ENCODE peak calls at places on chromosomes 16 and 17, in four cellular contexts. One of them, this sample, is unnamed.

GRCh38 chr16:57646388-57647039 is 18.1 kb downstream of the ADGRG1 start:
- DNase-seq in K562: no peak
- DNase-seq in GM12878: no peak
- DNase-seq in A549: no peak
- DNase-seq in this sample: no peak

GRCh38 chr17:50060951-50061712 is 5.2 kb downstream of the ITGA3 start:
- DNase-seq in A549: peak
- DNase-seq in GM12878: no peak
- DNase-seq in K562: no peak
- DNase-seq in this sample: peak

GRCh38 chr17:30831257-30831656 is 509 bp upstream of the ATAD5 start:
- DNase-seq in A549: peak
- DNase-seq in GM12878: no peak
- DNase-seq in K562: peak
- DNase-seq in this sample: peak

GRCh38 chr17:78645421-78646295 is 68.5 kb upstream of the DNAH17 start:
- DNase-seq in K562: no peak
- DNase-seq in GM12878: peak
- DNase-seq in A549: peak
- DNase-seq in this sample: peak

GRCh38 chr16:31351937-31352315 is 3.0 kb upstream of the ITGAX start:
- DNase-seq in A549: no peak
- DNase-seq in GM12878: no peak
- DNase-seq in K562: no peak
- DNase-seq in this sample: no peak

GRCh38 chr16:68332411-68333121 is 21.7 kb downstream of the PRMT7 start:
- DNase-seq in K562: no peak
- DNase-seq in GM12878: no peak
- DNase-seq in A549: no peak
- DNase-seq in this sample: peak

GRCh38 chr17:83056583-83057396 is 22.6 kb upstream of the METRNL start:
- DNase-seq in K562: no peak
- DNase-seq in GM12878: no peak
- DNase-seq in A549: no peak
- DNase-seq in this sample: no peak

GRCh38 chr17:1455291-1455747 is 713 bp downstream of the CRK start:
- DNase-seq in GM12878: no peak
- DNase-seq in K562: peak
- DNase-seq in A549: peak
- DNase-seq in this sample: peak

GRCh38 chr16:75506567-75506966 is 11.3 kb upstream of the CHST6 start:
- DNase-seq in GM12878: no peak
- DNase-seq in A549: peak
- DNase-seq in K562: no peak
- DNase-seq in this sample: peak

GRCh38 chr17:77546772-77547201 is 406.0 kb downstream of the SEC14L1 start:
- DNase-seq in GM12878: no peak
- DNase-seq in K562: no peak
- DNase-seq in A549: no peak
- DNase-seq in this sample: no peak

GRCh38 chr17:8223356-8224063 is 13.1 kb upstream of the AURKB start:
- DNase-seq in GM12878: no peak
- DNase-seq in A549: peak
- DNase-seq in K562: peak
- DNase-seq in this sample: peak

GRCh38 chr17:66466933-66467367 is 164.5 kb downstream of the PRKCA start:
- DNase-seq in K562: peak
- DNase-seq in A549: peak
- DNase-seq in GM12878: no peak
- DNase-seq in this sample: peak

GRCh38 chr16:28865289-28865688 is 1.6 kb downstream of the SH2B1 start:
- DNase-seq in A549: no peak
- DNase-seq in GM12878: no peak
- DNase-seq in K562: no peak
- DNase-seq in this sample: no peak

GRCh38 chr16:9279661-9280060 is 188.2 kb downstream of the HAPSTR1 start:
- DNase-seq in A549: no peak
- DNase-seq in K562: no peak
- DNase-seq in GM12878: no peak
- DNase-seq in this sample: no peak

GRCh38 chr17:4555863-4556646 is 871 bp upstream of the MYBBP1A start:
- DNase-seq in A549: no peak
- DNase-seq in GM12878: no peak
- DNase-seq in K562: no peak
- DNase-seq in this sample: no peak

GRCh38 chr17:56347646-56348045 is 194.4 kb downstream of the ANKFN1 start:
- DNase-seq in K562: no peak
- DNase-seq in GM12878: no peak
- DNase-seq in A549: no peak
- DNase-seq in this sample: no peak

GRCh38 chr16:7997966-7998365 is 592.3 kb downstream of the TMEM114 start:
- DNase-seq in GM12878: no peak
- DNase-seq in A549: no peak
- DNase-seq in K562: no peak
- DNase-seq in this sample: no peak

GRCh38 chr17:33112763-33113162 is 121.1 kb downstream of the SPACA3 start:
- DNase-seq in GM12878: no peak
- DNase-seq in A549: peak
- DNase-seq in K562: no peak
- DNase-seq in this sample: peak

GRCh38 chr16:18803569-18804462 is 2.5 kb upstream of the ARL6IP1 start:
- DNase-seq in GM12878: no peak
- DNase-seq in K562: no peak
- DNase-seq in A549: no peak
- DNase-seq in this sample: peak

GRCh38 chr17:49836111-49837030 is 11.5 kb downstream of the TAC4 start:
- DNase-seq in GM12878: no peak
- DNase-seq in A549: peak
- DNase-seq in K562: no peak
- DNase-seq in this sample: peak

DNA sequence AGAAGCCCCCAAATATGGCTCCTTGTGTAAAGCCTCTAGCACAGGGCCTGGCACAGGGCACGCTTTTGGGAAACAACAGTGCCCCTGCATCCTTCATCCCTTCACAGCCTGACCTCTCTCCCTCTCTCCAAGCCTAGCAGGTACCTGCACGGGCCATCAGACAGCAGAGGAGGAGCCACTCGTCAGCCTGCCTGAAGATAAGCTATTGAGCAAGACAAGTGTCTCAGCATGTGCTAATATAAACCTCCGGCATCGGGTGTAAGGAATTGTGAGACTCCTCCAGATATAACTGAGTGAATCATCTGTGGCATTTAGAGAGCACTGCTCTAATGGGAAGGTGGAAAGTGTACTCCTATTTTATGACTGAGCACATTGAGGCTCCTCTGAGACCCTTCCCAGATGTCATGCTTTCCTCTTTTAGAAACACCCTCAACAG is 38.3 kb downstream of the TBX4 start:
- DNase-seq in K562: no peak
- DNase-seq in GM12878: no peak
- DNase-seq in A549: peak
- DNase-seq in this sample: peak
- TF ChIP-seq ELK1 in K562: no peak
- TF ChIP-seq ELK1 in GM12878: no peak
- TF ChIP-seq ELK1 in A549: no peak
- TF ChIP-seq ELK1 in this sample: no peak

DNA sequence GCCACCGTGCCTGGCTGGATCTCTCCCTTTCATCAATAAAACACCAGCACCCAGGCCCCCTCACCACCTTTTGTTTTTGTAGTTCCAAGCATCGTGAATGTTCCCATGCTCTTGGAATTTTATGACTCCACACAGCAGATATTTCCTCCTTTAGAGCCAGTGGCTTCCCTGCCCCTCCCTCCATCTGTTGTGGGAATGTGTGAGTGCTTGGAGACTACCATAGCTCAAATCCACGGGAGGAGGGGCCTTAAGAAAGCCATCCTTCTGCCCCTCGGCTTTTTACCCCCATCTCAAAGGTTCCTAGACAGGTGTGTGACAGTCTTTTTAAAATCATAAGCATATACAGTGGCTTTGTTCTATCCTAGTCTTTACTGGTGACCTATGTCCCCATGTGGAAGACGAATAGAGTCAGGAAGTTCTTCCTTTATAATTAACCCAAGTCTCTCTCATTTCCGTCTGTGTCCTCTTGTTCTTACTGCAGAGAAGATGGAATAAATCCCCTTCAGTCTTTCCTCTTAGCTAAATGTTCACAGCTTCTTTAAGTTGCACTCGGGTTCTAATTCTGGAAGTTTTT is 47.3 kb downstream of the YPEL2 start:
- DNase-seq in K562: no peak
- DNase-seq in GM12878: no peak
- DNase-seq in A549: no peak
- DNase-seq in this sample: peak
- TF ChIP-seq ELK1 in K562: no peak
- TF ChIP-seq ELK1 in GM12878: no peak
- TF ChIP-seq ELK1 in A549: no peak
- TF ChIP-seq ELK1 in this sample: no peak

DNA sequence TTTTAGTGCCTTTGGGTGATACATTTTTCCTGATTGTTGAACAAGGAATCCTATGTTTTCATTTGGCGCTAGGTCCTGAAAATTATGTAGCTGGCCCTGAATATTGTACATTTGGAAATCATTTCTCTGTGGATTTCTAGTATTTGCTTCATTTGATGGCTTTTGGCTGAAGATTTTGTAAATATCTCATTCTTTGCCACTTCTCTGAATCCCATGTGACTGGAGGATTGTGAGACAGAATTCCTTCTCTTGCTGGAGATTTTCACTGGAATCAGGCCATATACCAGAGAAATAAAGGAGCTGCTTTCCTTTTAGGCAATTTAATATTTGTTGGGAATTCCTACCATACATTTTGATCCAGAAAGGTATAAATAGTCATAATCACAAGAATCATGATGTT is 8.6 kb downstream of the KRT28 start:
- DNase-seq in K562: no peak
- DNase-seq in GM12878: no peak
- DNase-seq in A549: no peak
- DNase-seq in this sample: no peak
- TF ChIP-seq ELK1 in K562: no peak
- TF ChIP-seq ELK1 in GM12878: no peak
- TF ChIP-seq ELK1 in A549: no peak
- TF ChIP-seq ELK1 in this sample: no peak

GRCh38 chr17:57597531-57598453 is 147.3 kb downstream of the CCDC182 start:
- DNase-seq in K562: peak
- DNase-seq in GM12878: no peak
- DNase-seq in A549: peak
- DNase-seq in this sample: peak
- TF ChIP-seq ELK1 in K562: no peak
- TF ChIP-seq ELK1 in GM12878: no peak
- TF ChIP-seq ELK1 in A549: no peak
- TF ChIP-seq ELK1 in this sample: no peak

GRCh38 chr16:11949527-11949926 is 7.7 kb upstream of the NPIPB2 start:
- DNase-seq in GM12878: no peak
- DNase-seq in A549: peak
- DNase-seq in K562: peak
- DNase-seq in this sample: peak
- TF ChIP-seq ELK1 in GM12878: no peak
- TF ChIP-seq ELK1 in A549: no peak
- TF ChIP-seq ELK1 in K562: no peak
- TF ChIP-seq ELK1 in this sample: no peak

DNA sequence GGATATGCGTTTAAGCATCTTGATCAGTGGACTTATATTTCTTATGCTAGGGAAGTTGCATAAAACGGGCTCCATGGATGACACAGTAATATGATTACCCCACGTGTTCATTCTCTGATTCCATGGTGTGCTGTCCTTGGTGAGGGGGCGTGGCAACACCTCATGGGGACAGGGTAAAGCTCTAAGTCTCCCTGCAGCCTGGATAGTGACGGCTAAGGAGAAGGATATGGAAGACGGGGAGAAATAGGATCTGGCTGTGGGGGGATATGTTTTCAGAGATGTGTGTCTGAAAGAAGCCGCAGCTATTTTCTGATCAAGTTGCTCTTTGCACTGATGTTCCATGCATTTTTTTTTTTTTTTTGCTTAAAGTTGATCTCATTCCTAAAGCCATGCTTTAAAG is 84.3 kb downstream of the MARCHF10 start:
- DNase-seq in A549: no peak
- DNase-seq in GM12878: no peak
- DNase-seq in K562: no peak
- DNase-seq in this sample: peak
- TF ChIP-seq ELK1 in A549: no peak
- TF ChIP-seq ELK1 in GM12878: no peak
- TF ChIP-seq ELK1 in K562: no peak
- TF ChIP-seq ELK1 in this sample: no peak

GRCh38 chr16:46693598-46693997 is 4.1 kb downstream of the ORC6 start:
- DNase-seq in K562: no peak
- DNase-seq in GM12878: no peak
- DNase-seq in A549: no peak
- DNase-seq in this sample: no peak

GRCh38 chr16:46689492-46690280 is at the start of gene ORC6:
- DNase-seq in A549: peak
- DNase-seq in K562: peak
- DNase-seq in GM12878: no peak
- DNase-seq in this sample: peak

GRCh38 chr16:46688657-46689491 is at the start of gene VPS35:
- DNase-seq in GM12878: peak
- DNase-seq in A549: peak
- DNase-seq in K562: peak
- DNase-seq in this sample: peak

GRCh38 chr16:46690281-46691178 is 1.1 kb downstream of the ORC6 start:
- DNase-seq in GM12878: no peak
- DNase-seq in A549: no peak
- DNase-seq in K562: no peak
- DNase-seq in this sample: peak

GRCh38 chr16:46691720-46692119 is 2.3 kb downstream of the ORC6 start:
- DNase-seq in GM12878: no peak
- DNase-seq in A549: no peak
- DNase-seq in K562: no peak
- DNase-seq in this sample: peak
- TF ChIP-seq ELK1 in GM12878: no peak
- TF ChIP-seq ELK1 in A549: no peak
- TF ChIP-seq ELK1 in K562: no peak
- TF ChIP-seq ELK1 in this sample: no peak

This sample was measured in IMR-90.